ENCODE peak calls at places on chromosomes 7 and 10, in four cellular contexts. One of them, this sample, is unnamed.

GRCh38 chr7:30136743-30137485 is 2.1 kb downstream of the MTURN start:
- DNase-seq in right cardiac atrium: no peak
- DNase-seq in EL: no peak
- DNase-seq in ELF-1: no peak
- DNase-seq in this sample: no peak

GRCh38 chr10:72567884-72568283 is 58.0 kb downstream of the MICU1 start:
- DNase-seq in right cardiac atrium: no peak
- DNase-seq in EL: peak; percentile 11
- DNase-seq in ELF-1: no peak
- DNase-seq in this sample: peak; percentile 43

GRCh38 chr10:132226586-132227405 is 40.0 kb downstream of the DPYSL4 start:
- DNase-seq in right cardiac atrium: no peak
- DNase-seq in EL: no peak
- DNase-seq in ELF-1: no peak
- DNase-seq in this sample: no peak

GRCh38 chr10:61961278-61961677 is 59.8 kb downstream of the ARID5B start:
- DNase-seq in right cardiac atrium: no peak
- DNase-seq in EL: no peak
- DNase-seq in ELF-1: no peak
- DNase-seq in this sample: no peak

GRCh38 chr7:1810961-1811849 is 141.1 kb downstream of the ELFN1 start:
- DNase-seq in right cardiac atrium: no peak
- DNase-seq in EL: no peak
- DNase-seq in ELF-1: no peak
- DNase-seq in this sample: no peak

GRCh38 chr7:5712566-5712965 is 68.9 kb downstream of the RNF216 start:
- DNase-seq in right cardiac atrium: no peak
- DNase-seq in EL: no peak
- DNase-seq in ELF-1: no peak
- DNase-seq in this sample: no peak

GRCh38 chr7:141181812-141182211 is 107.9 kb downstream of the TMEM178B start:
- DNase-seq in right cardiac atrium: no peak
- DNase-seq in EL: no peak
- DNase-seq in ELF-1: no peak
- DNase-seq in this sample: no peak

GRCh38 chr10:49379596-49380410 is 16.1 kb downstream of the DRGX start:
- DNase-seq in right cardiac atrium: no peak
- DNase-seq in EL: no peak
- DNase-seq in ELF-1: peak; percentile 25
- DNase-seq in this sample: peak; percentile 54

GRCh38 chr10:77592946-77593636 is 44.5 kb downstream of the KCNMA1 start:
- DNase-seq in right cardiac atrium: peak; percentile 34
- DNase-seq in EL: peak; percentile 94
- DNase-seq in ELF-1: no peak
- DNase-seq in this sample: no peak

GRCh38 chr7:151400626-151401315 is 9.1 kb downstream of the WDR86 start:
- DNase-seq in right cardiac atrium: no peak
- DNase-seq in EL: no peak
- DNase-seq in ELF-1: no peak
- DNase-seq in this sample: peak; percentile 36

GRCh38 chr10:118926018-118926417 is 103.5 kb upstream of the NANOS1 start:
- DNase-seq in right cardiac atrium: no peak
- DNase-seq in EL: no peak
- DNase-seq in ELF-1: no peak
- DNase-seq in this sample: no peak

GRCh38 chr10:80686734-80687561 is 149.2 kb downstream of the SH2D4B start:
- DNase-seq in right cardiac atrium: no peak
- DNase-seq in EL: no peak
- DNase-seq in ELF-1: no peak
- DNase-seq in this sample: no peak

GRCh38 chr10:116720241-116721047 is 21.9 kb downstream of the HSPA12A start:
- DNase-seq in right cardiac atrium: peak; percentile 29
- DNase-seq in EL: no peak
- DNase-seq in ELF-1: no peak
- DNase-seq in this sample: no peak

GRCh38 chr7:102132209-102132752 is 154.4 kb upstream of the SH2B2 start:
- DNase-seq in right cardiac atrium: no peak
- DNase-seq in EL: no peak
- DNase-seq in ELF-1: no peak
- DNase-seq in this sample: no peak

GRCh38 chr10:77360835-77361234 is 276.8 kb downstream of the KCNMA1 start:
- DNase-seq in right cardiac atrium: no peak
- DNase-seq in EL: no peak
- DNase-seq in ELF-1: no peak
- DNase-seq in this sample: no peak

GRCh38 chr7:70736715-70737460 is 395.1 kb upstream of the GALNT17 start:
- DNase-seq in right cardiac atrium: no peak
- DNase-seq in EL: peak; percentile 66
- DNase-seq in ELF-1: no peak
- DNase-seq in this sample: no peak

GRCh38 chr7:36863901-36864701 is 139.8 kb upstream of the AOAH start:
- DNase-seq in right cardiac atrium: no peak
- DNase-seq in EL: no peak
- DNase-seq in ELF-1: no peak
- DNase-seq in this sample: no peak

GRCh38 chr7:13241416-13241815 is 554.0 kb downstream of the ARL4A start:
- DNase-seq in right cardiac atrium: no peak
- DNase-seq in EL: no peak
- DNase-seq in ELF-1: no peak
- DNase-seq in this sample: peak; percentile 64

GRCh38 chr10:110857265-110858158 is 14.2 kb upstream of the PDCD4 start:
- DNase-seq in right cardiac atrium: no peak
- DNase-seq in EL: no peak
- DNase-seq in ELF-1: peak; percentile 52
- DNase-seq in this sample: peak; percentile 82